ENCODE peak calls at places on chromosomes 3 and 15, in ten cellular contexts. E is foreskin fibroblast, X is HTR-8/SVneo, W is GM10248, N is type B pancreatic cell, V is HepG2, G is T-helper 1 cell, B is SIG-M5, O is globus pallidus, D is HFFc6. Z is an unnamed sample.

GRCh38 chr3:141648055-141648910 is 89.8 kb upstream of the RNF7 start:
- DNase-seq in E (no peak), X (no peak), W (no peak), N (no peak), V (peak), G (no peak), B (no peak), O (no peak), D (no peak), Z (no peak)

GRCh38 chr15:85743392-85744045 is 51.2 kb downstream of the KLHL25 start:
- DNase-seq in E (no peak), X (no peak), W (no peak), N (no peak), V (no peak), G (no peak), B (no peak), O (no peak), D (no peak), Z (no peak)

GRCh38 chr3:151962371-151962770 is 88.9 kb downstream of the SUCNR1 start:
- DNase-seq in E (peak), X (no peak), W (no peak), N (no peak), V (no peak), G (no peak), B (no peak), O (no peak), D (no peak), Z (no peak)

GRCh38 chr3:115148142-115148790 is 1.2 kb upstream of the ZBTB20 start:
- DNase-seq in E (peak), X (no peak), W (no peak), N (no peak), V (no peak), G (no peak), B (no peak), O (no peak), D (no peak), Z (no peak)

GRCh38 chr15:89526601-89527441 is 30.4 kb upstream of the RHCG start:
- DNase-seq in E (no peak), X (no peak), W (no peak), N (no peak), V (no peak), G (no peak), B (no peak), O (no peak), D (no peak), Z (no peak)

GRCh38 chr15:83215306-83215705 is 7.7 kb upstream of the HDGFL3 start:
- DNase-seq in E (no peak), X (no peak), W (no peak), N (no peak), V (no peak), G (no peak), B (no peak), O (no peak), D (no peak), Z (no peak)

GRCh38 chr15:79089331-79089889 is 1.2 kb downstream of the RASGRF1 start:
- DNase-seq in E (no peak), X (no peak), W (peak), N (peak), V (no peak), G (no peak), B (no peak), O (no peak), D (no peak), Z (peak)

GRCh38 chr15:74382004-74382816 is 14.8 kb upstream of the CYP11A1 start:
- DNase-seq in E (peak), X (peak), W (peak), N (peak), V (peak), G (peak), B (no peak), O (peak), D (peak), Z (peak)

GRCh38 chr3:127044996-127045395 is 62.1 kb downstream of the PLXNA1 start:
- DNase-seq in E (no peak), X (peak), W (no peak), N (no peak), V (no peak), G (no peak), B (no peak), O (no peak), D (no peak), Z (peak)

GRCh38 chr15:56052389-56053045 is 59.1 kb upstream of the NEDD4 start:
- DNase-seq in E (peak), X (peak), W (peak), N (no peak), V (peak), G (no peak), B (no peak), O (peak), D (peak), Z (peak)

GRCh38 chr3:4826237-4827100 is 152.8 kb upstream of the BHLHE40 start:
- DNase-seq in E (no peak), X (no peak), W (no peak), N (no peak), V (no peak), G (no peak), B (no peak), O (peak), D (no peak), Z (peak)

Z was measured in AG08396.